ENCODE peak calls at places on chromosomes 12 and 14, in four cellular contexts. One of them, this sample, is unnamed.

GRCh38 chr12:46357438-46358324 is 14.9 kb downstream of the SLC38A2 start:
- DNase-seq in tibial artery: no peak
- DNase-seq in spleen: no peak
- DNase-seq in neuronal stem cell: no peak
- DNase-seq in this sample: no peak

GRCh38 chr12:92034858-92035401 is 110.7 kb downstream of the BTG1 start:
- DNase-seq in tibial artery: peak; percentile 70
- DNase-seq in spleen: peak; percentile 85
- DNase-seq in neuronal stem cell: no peak
- DNase-seq in this sample: peak; percentile 65

GRCh38 chr12:52247622-52248540 is 14.8 kb downstream of the KRT7 start:
- DNase-seq in tibial artery: peak; percentile 64
- DNase-seq in spleen: no peak
- DNase-seq in neuronal stem cell: no peak
- DNase-seq in this sample: no peak

GRCh38 chr12:27076930-27077329 is 5.4 kb downstream of the C12orf71 start:
- DNase-seq in tibial artery: no peak
- DNase-seq in spleen: no peak
- DNase-seq in neuronal stem cell: no peak
- DNase-seq in this sample: no peak

GRCh38 chr12:104751594-104751993 is 206.5 kb downstream of the SLC41A2 start:
- DNase-seq in tibial artery: no peak
- DNase-seq in spleen: no peak
- DNase-seq in neuronal stem cell: no peak
- DNase-seq in this sample: peak; percentile 27

GRCh38 chr14:90576581-90576980 is 179.8 kb downstream of the CALM1 start:
- DNase-seq in tibial artery: no peak
- DNase-seq in spleen: no peak
- DNase-seq in neuronal stem cell: no peak
- DNase-seq in this sample: no peak

GRCh38 chr14:98952595-98953325 is 319.2 kb downstream of the BCL11B start:
- DNase-seq in tibial artery: no peak
- DNase-seq in spleen: no peak
- DNase-seq in neuronal stem cell: no peak
- DNase-seq in this sample: peak; percentile 74

GRCh38 chr12:6154730-6155459 is 30.4 kb upstream of the VWF start:
- DNase-seq in tibial artery: peak; percentile 73
- DNase-seq in spleen: no peak
- DNase-seq in neuronal stem cell: no peak
- DNase-seq in this sample: no peak

GRCh38 chr12:3753549-3754284 is 808 bp upstream of the CRACR2A start:
- DNase-seq in tibial artery: no peak
- DNase-seq in spleen: peak; percentile 82
- DNase-seq in neuronal stem cell: no peak
- DNase-seq in this sample: no peak

GRCh38 chr12:53005215-53005985 is 856 bp upstream of the EIF4B start:
- DNase-seq in tibial artery: no peak
- DNase-seq in spleen: peak; percentile 85
- DNase-seq in neuronal stem cell: peak; percentile 35
- DNase-seq in this sample: no peak

GRCh38 chr14:56004807-56005579 is 113.2 kb upstream of the PELI2 start:
- DNase-seq in tibial artery: no peak
- DNase-seq in spleen: no peak
- DNase-seq in neuronal stem cell: no peak
- DNase-seq in this sample: peak; percentile 67

GRCh38 chr14:21749306-21749868 is 75.8 kb upstream of the OR4E1 start:
- DNase-seq in tibial artery: no peak
- DNase-seq in spleen: no peak
- DNase-seq in neuronal stem cell: no peak
- DNase-seq in this sample: no peak

GRCh38 chr12:76240281-76240680 is 107.9 kb downstream of the BBS10 start:
- DNase-seq in tibial artery: no peak
- DNase-seq in spleen: no peak
- DNase-seq in neuronal stem cell: no peak
- DNase-seq in this sample: no peak

GRCh38 chr12:47990351-47991105 is 13.7 kb downstream of the COL2A1 start:
- DNase-seq in tibial artery: peak; percentile 34
- DNase-seq in spleen: peak; percentile 76
- DNase-seq in neuronal stem cell: no peak
- DNase-seq in this sample: no peak

GRCh38 chr14:36295642-36296627 is 24.5 kb downstream of the MBIP start:
- DNase-seq in tibial artery: no peak
- DNase-seq in spleen: no peak
- DNase-seq in neuronal stem cell: no peak
- DNase-seq in this sample: no peak

GRCh38 chr12:27332407-27333310 is at the start of gene BMAL2:
- DNase-seq in tibial artery: no peak
- DNase-seq in spleen: peak; percentile 83
- DNase-seq in neuronal stem cell: peak; percentile 56
- DNase-seq in this sample: no peak

GRCh38 chr12:54132979-54133378 is 55.8 kb downstream of the SMUG1 start:
- DNase-seq in tibial artery: no peak
- DNase-seq in spleen: no peak
- DNase-seq in neuronal stem cell: no peak
- DNase-seq in this sample: no peak
- H3K27me3 ChIP-seq in tibial artery: no peaks in the 10 kb centered on the region
- H3K27me3 ChIP-seq in spleen: peaks cover 22% of the 10 kb centered on the region
- H3K27me3 ChIP-seq in neuronal stem cell: peaks cover 4% of the 10 kb centered on the region
- H3K27me3 ChIP-seq in this sample: no peaks in the 10 kb centered on the region

GRCh38 chr14:58636129-58636528 is 1.6 kb upstream of the DACT1 start:
- DNase-seq in tibial artery: no peak
- DNase-seq in spleen: no peak
- DNase-seq in neuronal stem cell: no peak
- DNase-seq in this sample: no peak
- H3K27me3 ChIP-seq in tibial artery: no peaks in the 10 kb centered on the region
- H3K27me3 ChIP-seq in spleen: peaks cover 15% of the 10 kb centered on the region
- H3K27me3 ChIP-seq in neuronal stem cell: no peaks in the 10 kb centered on the region
- H3K27me3 ChIP-seq in this sample: no peaks in the 10 kb centered on the region

DNA sequence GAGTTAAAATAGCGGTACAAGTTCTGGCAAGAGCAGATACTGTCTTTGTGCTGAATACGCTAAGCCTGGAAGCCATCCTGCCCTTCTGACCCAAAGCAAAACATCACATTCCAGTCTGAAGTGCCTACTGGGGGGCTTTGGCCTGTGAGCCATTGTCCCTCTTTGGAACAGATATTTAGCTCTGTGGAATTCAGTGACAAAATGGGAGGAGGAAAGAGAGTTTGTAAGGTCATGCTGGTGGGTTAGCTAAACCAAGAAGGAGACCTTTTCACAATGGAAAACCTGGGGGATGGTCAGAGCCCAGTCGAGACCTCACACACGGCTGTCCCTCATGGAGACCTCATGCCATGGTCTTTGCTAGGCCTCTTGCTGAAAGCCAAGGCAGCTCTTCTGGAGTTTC is 18.5 kb downstream of the EMP1 start:
- DNase-seq in tibial artery: no peak
- DNase-seq in spleen: no peak
- DNase-seq in neuronal stem cell: no peak
- DNase-seq in this sample: no peak
- H3K27me3 ChIP-seq in tibial artery: no peaks in the 10 kb centered on the region
- H3K27me3 ChIP-seq in spleen: no peaks in the 10 kb centered on the region
- H3K27me3 ChIP-seq in neuronal stem cell: no peaks in the 10 kb centered on the region
- H3K27me3 ChIP-seq in this sample: no peaks in the 10 kb centered on the region

GRCh38 chr12:94187351-94187750 is 39.0 kb downstream of the PLXNC1 start:
- DNase-seq in tibial artery: no peak
- DNase-seq in spleen: no peak
- DNase-seq in neuronal stem cell: no peak
- DNase-seq in this sample: no peak
- H3K27me3 ChIP-seq in tibial artery: no peaks in the 10 kb centered on the region
- H3K27me3 ChIP-seq in spleen: no peaks in the 10 kb centered on the region
- H3K27me3 ChIP-seq in neuronal stem cell: no peaks in the 10 kb centered on the region
- H3K27me3 ChIP-seq in this sample: no peaks in the 10 kb centered on the region

GRCh38 chr14:64213853-64214570 is 80.2 kb downstream of the ESR2 start:
- DNase-seq in tibial artery: no peak
- DNase-seq in spleen: no peak
- DNase-seq in neuronal stem cell: no peak
- DNase-seq in this sample: no peak
- H3K27me3 ChIP-seq in tibial artery: no peaks in the 10 kb centered on the region
- H3K27me3 ChIP-seq in spleen: no peaks in the 10 kb centered on the region
- H3K27me3 ChIP-seq in neuronal stem cell: no peaks in the 10 kb centered on the region
- H3K27me3 ChIP-seq in this sample: no peaks in the 10 kb centered on the region

GRCh38 chr12:89775336-89776005 is 66.8 kb upstream of the ATP2B1 start:
- DNase-seq in tibial artery: no peak
- DNase-seq in spleen: no peak
- DNase-seq in neuronal stem cell: no peak
- DNase-seq in this sample: no peak
- H3K27me3 ChIP-seq in tibial artery: no peaks in the 10 kb centered on the region
- H3K27me3 ChIP-seq in spleen: no peaks in the 10 kb centered on the region
- H3K27me3 ChIP-seq in neuronal stem cell: no peaks in the 10 kb centered on the region
- H3K27me3 ChIP-seq in this sample: no peaks in the 10 kb centered on the region

GRCh38 chr12:57620245-57620935 is 9.2 kb downstream of the ARHGEF25 start:
- DNase-seq in tibial artery: no peak
- DNase-seq in spleen: no peak
- DNase-seq in neuronal stem cell: no peak
- DNase-seq in this sample: no peak

GRCh38 chr12:57618966-57619433 is 7.8 kb downstream of the ARHGEF25 start:
- DNase-seq in tibial artery: no peak
- DNase-seq in spleen: no peak
- DNase-seq in neuronal stem cell: no peak
- DNase-seq in this sample: no peak

GRCh38 chr12:57620936-57621496 is 9.8 kb downstream of the ARHGEF25 start:
- DNase-seq in tibial artery: no peak
- DNase-seq in spleen: no peak
- DNase-seq in neuronal stem cell: no peak
- DNase-seq in this sample: no peak

GRCh38 chr12:57617942-57618341 is 6.7 kb downstream of the ARHGEF25 start:
- DNase-seq in tibial artery: no peak
- DNase-seq in spleen: no peak
- DNase-seq in neuronal stem cell: no peak
- DNase-seq in this sample: no peak

DNA sequence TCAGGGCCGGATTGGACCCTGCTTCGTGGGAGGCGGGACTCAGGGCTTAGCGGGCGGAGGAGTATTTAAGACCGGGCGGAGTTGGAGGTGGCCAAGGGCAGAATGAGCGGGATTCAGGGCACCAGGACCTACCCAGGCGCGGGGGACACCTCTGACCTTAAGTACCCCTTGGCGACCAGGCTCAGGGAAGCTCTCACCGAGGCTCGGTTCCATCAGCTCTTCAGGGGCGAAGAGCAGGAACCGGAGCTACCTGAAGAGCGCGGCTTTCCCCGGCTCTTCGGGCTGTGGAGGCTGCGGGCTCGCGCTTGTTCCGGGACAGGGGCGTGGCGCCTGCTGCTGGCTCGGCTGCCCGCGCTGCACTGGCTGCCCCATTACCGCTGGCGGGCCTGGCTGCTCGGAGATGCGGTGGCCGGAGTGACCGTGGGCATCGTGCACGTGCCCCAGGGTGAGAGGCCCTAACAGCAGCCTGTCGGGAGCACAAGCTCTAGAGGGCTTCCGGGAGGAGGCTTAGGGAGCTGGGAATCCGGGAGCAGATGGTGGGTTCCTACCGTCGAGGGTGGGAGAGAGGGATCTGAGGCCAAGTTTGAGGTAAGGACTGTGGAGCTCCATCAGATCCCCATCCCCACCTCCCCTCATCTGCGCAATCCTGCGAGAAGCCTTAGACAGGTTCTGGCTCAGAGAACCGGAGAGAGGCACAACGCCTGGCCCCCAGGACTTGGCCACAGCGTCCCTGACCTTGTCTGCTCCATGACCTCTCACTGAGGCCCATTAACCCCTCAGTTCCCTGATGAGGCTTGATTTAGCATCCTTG is 8.4 kb downstream of the ARHGEF25 start:
- DNase-seq in tibial artery: no peak
- DNase-seq in spleen: no peak
- DNase-seq in neuronal stem cell: no peak
- DNase-seq in this sample: no peak
- H3K27me3 ChIP-seq in tibial artery: no peaks in the 10 kb centered on the region
- H3K27me3 ChIP-seq in spleen: peaks cover 88% of the 10 kb centered on the region
- H3K27me3 ChIP-seq in neuronal stem cell: peaks cover 34% of the 10 kb centered on the region
- H3K27me3 ChIP-seq in this sample: no peaks in the 10 kb centered on the region

GRCh38 chr12:28930704-28931103 is 218.4 kb upstream of the FAR2 start:
- DNase-seq in tibial artery: no peak
- DNase-seq in spleen: no peak
- DNase-seq in neuronal stem cell: no peak
- DNase-seq in this sample: no peak
- H3K27me3 ChIP-seq in tibial artery: no peaks in the 10 kb centered on the region
- H3K27me3 ChIP-seq in spleen: no peaks in the 10 kb centered on the region
- H3K27me3 ChIP-seq in neuronal stem cell: no peaks in the 10 kb centered on the region
- H3K27me3 ChIP-seq in this sample: no peaks in the 10 kb centered on the region

DNA sequence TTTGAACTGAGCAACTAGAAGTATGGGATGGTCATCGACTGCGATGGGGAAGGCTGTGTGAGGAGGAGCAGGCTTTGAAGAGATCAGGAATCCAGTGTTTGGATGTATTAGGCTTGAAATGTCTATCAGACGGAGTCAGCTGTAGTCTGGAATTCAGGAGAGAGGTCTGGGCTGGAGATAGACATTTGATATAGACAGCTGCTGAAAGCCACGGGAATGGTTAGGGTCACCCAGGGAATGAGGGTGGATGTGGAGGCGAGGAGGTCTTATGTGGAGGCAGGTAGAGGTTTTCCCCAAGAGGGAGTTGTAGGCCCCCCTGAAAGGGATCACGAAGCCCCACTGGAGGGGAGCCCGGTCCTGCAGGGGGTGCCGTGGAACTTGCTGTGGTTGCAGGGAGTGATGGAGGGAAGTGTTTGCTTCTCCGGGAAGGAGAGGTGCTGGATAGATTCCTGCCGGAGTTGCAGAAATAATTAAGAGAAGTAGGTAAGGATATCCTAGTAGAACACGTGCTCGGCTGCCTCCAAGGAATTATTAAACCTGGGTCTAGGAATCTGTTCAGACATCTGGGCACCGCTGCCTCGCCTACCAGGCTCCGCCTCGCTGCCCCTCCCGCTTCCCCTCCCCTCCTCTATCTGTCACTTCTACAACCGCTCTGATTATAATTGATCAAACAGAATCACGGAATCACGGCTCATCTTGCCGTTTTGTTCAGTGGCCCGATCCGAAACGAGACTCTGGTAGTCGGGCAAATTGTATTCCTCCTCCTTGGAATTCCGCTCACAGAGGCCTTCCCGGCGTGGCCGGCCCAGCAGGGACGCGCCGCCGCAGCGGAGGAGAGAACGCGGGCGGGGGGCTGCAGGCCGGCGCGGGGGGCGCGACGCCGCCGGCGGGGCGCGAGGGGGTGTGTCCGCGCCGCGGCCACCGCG is 824 bp upstream of the CACNA1C start:
- DNase-seq in tibial artery: no peak
- DNase-seq in spleen: no peak
- DNase-seq in neuronal stem cell: no peak
- DNase-seq in this sample: no peak
- H3K27me3 ChIP-seq in tibial artery: no peaks in the 10 kb centered on the region
- H3K27me3 ChIP-seq in spleen: peaks cover 41% of the 10 kb centered on the region
- H3K27me3 ChIP-seq in neuronal stem cell: peaks cover 10% of the 10 kb centered on the region
- H3K27me3 ChIP-seq in this sample: no peaks in the 10 kb centered on the region

DNA sequence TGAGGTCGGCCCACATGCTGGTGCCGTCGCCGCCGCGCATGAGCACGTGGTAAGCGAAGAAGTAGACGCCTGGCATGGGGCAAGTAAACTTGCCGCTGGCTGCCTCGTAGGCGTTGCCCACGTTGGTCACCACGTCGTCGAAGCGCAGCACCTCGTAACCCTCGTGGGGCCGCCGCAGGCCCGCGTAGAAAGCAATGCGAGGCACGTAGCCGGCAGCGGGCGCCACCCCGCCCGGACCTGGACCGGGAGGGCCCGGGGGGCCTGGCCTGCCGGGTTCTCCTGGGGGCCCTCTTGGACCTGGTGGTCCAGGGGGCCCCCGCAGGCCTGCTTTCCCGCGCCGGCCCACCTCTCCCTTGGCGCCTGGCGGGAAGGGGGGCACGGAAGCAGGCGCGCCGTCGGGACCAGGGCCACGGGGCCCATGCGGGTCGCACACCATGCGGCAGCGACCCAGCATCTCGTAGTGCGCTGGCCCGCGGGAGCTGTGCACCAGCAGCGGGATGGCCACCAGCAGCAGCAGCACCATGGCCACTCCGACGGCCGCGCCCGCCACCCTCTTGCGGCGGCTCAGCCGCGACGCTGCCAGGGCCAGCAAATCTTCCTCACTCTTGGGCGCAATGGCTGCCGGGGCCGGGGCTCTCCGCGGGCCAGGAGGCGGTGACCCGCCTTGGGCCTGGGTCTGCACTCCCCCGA is 888 bp downstream of the C1QL4 start:
- DNase-seq in tibial artery: no peak
- DNase-seq in spleen: no peak
- DNase-seq in neuronal stem cell: no peak
- DNase-seq in this sample: no peak
- H3K27me3 ChIP-seq in tibial artery: peaks cover 5% of the 10 kb centered on the region
- H3K27me3 ChIP-seq in spleen: peaks cover 69% of the 10 kb centered on the region
- H3K27me3 ChIP-seq in neuronal stem cell: peaks cover 20% of the 10 kb centered on the region
- H3K27me3 ChIP-seq in this sample: peaks cover 13% of the 10 kb centered on the region